ENCODE peak calls at places on chromosomes 16 and 17, in ten cellular contexts. E is H7; G is heart left ventricle; B is COLO829; F is activated naive CD4-positive, alpha-beta T cell treated with Interleukin-2 at 50 U/mL for 16 hours; W is left cardiac atrium; R is NCI-H1092; O is GM03348; M is kidney tubule cell; Y is adrenal gland. Q is an unnamed sample.

GRCh38 chr16:4936991-4937781 is at the start of gene PPL:
- DNase-seq in E (peak), G (peak), B (no peak), F (no peak), W (peak), R (no peak), O (peak), M (peak), Y (peak), Q (no peak)

GRCh38 chr17:40419559-40420331 is 2.0 kb upstream of the TOP2A start:
- DNase-seq in E (no peak), G (no peak), B (no peak), F (no peak), W (no peak), R (no peak), O (no peak), M (peak), Y (peak), Q (no peak)

GRCh38 chr16:58265480-58266052 is 29.3 kb downstream of the PRSS54 start:
- DNase-seq in E (no peak), G (no peak), B (no peak), F (no peak), W (no peak), R (no peak), O (no peak), M (no peak), Y (no peak), Q (no peak)

GRCh38 chr17:45170976-45171337 is 9.3 kb downstream of the HEXIM2 start:
- DNase-seq in E (peak), G (peak), B (no peak), F (no peak), W (peak), R (no peak), O (peak), M (peak), Y (peak), Q (no peak)

GRCh38 chr17:65797809-65798208 is 236.4 kb upstream of the AXIN2 start:
- DNase-seq in E (peak), G (no peak), B (no peak), F (peak), W (no peak), R (no peak), O (no peak), M (no peak), Y (no peak), Q (no peak)

GRCh38 chr16:24206926-24207325 is 49.2 kb upstream of the CACNG3 start:
- DNase-seq in E (no peak), G (no peak), B (no peak), F (no peak), W (no peak), R (no peak), O (no peak), M (no peak), Y (no peak), Q (no peak)

GRCh38 chr17:18117533-18117932 is 9.0 kb downstream of the MYO15A start:
- DNase-seq in E (no peak), G (no peak), B (no peak), F (no peak), W (no peak), R (no peak), O (no peak), M (no peak), Y (no peak), Q (no peak)

GRCh38 chr16:30722443-30722842 is 23.5 kb downstream of the SRCAP start:
- DNase-seq in E (peak), G (no peak), B (no peak), F (no peak), W (no peak), R (no peak), O (no peak), M (no peak), Y (no peak), Q (no peak)

GRCh38 chr16:81493755-81494433 is 49.3 kb downstream of the CMIP start:
- DNase-seq in E (peak), G (no peak), B (no peak), F (peak), W (no peak), R (no peak), O (peak), M (peak), Y (peak), Q (no peak)

GRCh38 chr16:3467920-3468319 is 24.4 kb downstream of the NAA60 start:
- DNase-seq in E (no peak), G (no peak), B (no peak), F (no peak), W (no peak), R (no peak), O (no peak), M (peak), Y (no peak), Q (no peak)

GRCh38 chr16:86067936-86068335 is 169.0 kb downstream of the IRF8 start:
- DNase-seq in E (no peak), G (no peak), B (no peak), F (no peak), W (no peak), R (no peak), O (no peak), M (no peak), Y (no peak), Q (no peak)

GRCh38 chr16:2825899-2826298 is 4.2 kb upstream of the ZG16B start:
- DNase-seq in E (peak), G (no peak), B (no peak), F (no peak), W (no peak), R (no peak), O (no peak), M (no peak), Y (no peak), Q (no peak)

GRCh38 chr17:55454906-55455474 is 33.4 kb upstream of the MMD start:
- DNase-seq in E (no peak), G (no peak), B (no peak), F (no peak), W (no peak), R (no peak), O (peak), M (peak), Y (no peak), Q (no peak)

GRCh38 chr16:55204094-55204493 is 119.9 kb upstream of the IRX6 start:
- DNase-seq in E (no peak), G (no peak), B (no peak), F (no peak), W (no peak), R (no peak), O (no peak), M (no peak), Y (no peak), Q (no peak)

GRCh38 chr16:73176577-73177013 is 128.7 kb upstream of the ZFHX3 start:
- DNase-seq in E (peak), G (no peak), B (no peak), F (no peak), W (no peak), R (no peak), O (peak), M (peak), Y (no peak), Q (no peak)

GRCh38 chr17:82647593-82648164 is 565 bp downstream of the WDR45B start:
- DNase-seq in E (peak), G (no peak), B (peak), F (peak), W (peak), R (no peak), O (peak), M (peak), Y (peak), Q (no peak)

GRCh38 chr17:55443904-55444303 is 22.3 kb upstream of the MMD start:
- DNase-seq in E (no peak), G (no peak), B (no peak), F (no peak), W (no peak), R (no peak), O (no peak), M (no peak), Y (no peak), Q (no peak)

GRCh38 chr16:78170360-78170928 is 71.0 kb downstream of the WWOX start:
- DNase-seq in E (no peak), G (no peak), B (no peak), F (no peak), W (no peak), R (no peak), O (no peak), M (no peak), Y (no peak), Q (no peak)

GRCh38 chr17:39757931-39758873 is 20.5 kb downstream of the GRB7 start:
- DNase-seq in E (no peak), G (no peak), B (no peak), F (peak), W (no peak), R (no peak), O (no peak), M (no peak), Y (no peak), Q (no peak)

GRCh38 chr17:27915715-27916114 is 22.6 kb upstream of the LYRM9 start:
- DNase-seq in E (peak), G (no peak), B (no peak), F (no peak), W (no peak), R (no peak), O (no peak), M (no peak), Y (no peak), Q (no peak)

GRCh38 chr16:86319871-86320270 is 190.5 kb upstream of the FOXF1 start:
- DNase-seq in E (no peak), G (no peak), B (no peak), F (peak), W (no peak), R (no peak), O (peak), M (no peak), Y (no peak), Q (no peak)

GRCh38 chr16:86517652-86518258 is 7.4 kb downstream of the FOXF1 start:
- DNase-seq in E (peak), G (peak), B (peak), F (no peak), W (peak), R (peak), O (peak), M (peak), Y (peak), Q (no peak)

GRCh38 chr17:68398731-68399637 is 58.3 kb downstream of the WIPI1 start:
- DNase-seq in E (peak), G (peak), B (peak), F (peak), W (peak), R (peak), O (peak), M (peak), Y (peak), Q (no peak)